ENCODE peak calls at places on chromosome 15, in four cellular contexts. Q, S, A and K are unnamed samples.

GRCh38 chr15:60444289-60444912 is 34.5 kb downstream of the ICE2 start:
- DNase-seq in A (peak; percentile 28), S (no peak), Q (no peak), K (no peak)

GRCh38 chr15:98221144-98221543 is 260.6 kb downstream of the ARRDC4 start:
- DNase-seq in Q (no peak), S (no peak), A (no peak), K (no peak)

GRCh38 chr15:89370120-89371077 is 35.8 kb upstream of the POLG start:
- DNase-seq in A (no peak), S (no peak), Q (no peak), K (no peak)

GRCh38 chr15:95988574-95988887 is 342.0 kb upstream of the NR2F2 start:
- DNase-seq in S (no peak), Q (no peak), A (peak; percentile 7), K (no peak)

GRCh38 chr15:67827561-67828378 is 2.5 kb downstream of the SKOR1 start:
- DNase-seq in Q (no peak), A (no peak), S (no peak), K (no peak)

GRCh38 chr15:38354321-38354929 is 99.5 kb upstream of the FAM98B start:
- DNase-seq in S (no peak), Q (peak; percentile 31), A (peak; percentile 60), K (peak; percentile 73)

GRCh38 chr15:75565062-75565970 is 13.8 kb downstream of the PTPN9 start:
- DNase-seq in A (no peak), S (no peak), Q (no peak), K (peak; percentile 32)

GRCh38 chr15:48360841-48361240 is 29.6 kb downstream of the DUT start:
- DNase-seq in A (no peak), Q (no peak), S (no peak), K (no peak)

GRCh38 chr15:48643776-48644497 is 1.6 kb downstream of the FBN1 start:
- DNase-seq in Q (no peak), S (no peak), A (no peak), K (no peak)

GRCh38 chr15:99454107-99454809 is 111.5 kb upstream of the MEF2A start:
- DNase-seq in S (no peak), A (no peak), Q (no peak), K (no peak)

GRCh38 chr15:66733976-66734375 is 31.9 kb downstream of the SMAD6 start:
- DNase-seq in A (no peak), Q (no peak), S (no peak), K (no peak)

GRCh38 chr15:37133619-37134018 is 33.3 kb upstream of the MEIS2 start:
- DNase-seq in Q (no peak), S (no peak), A (no peak), K (no peak)

GRCh38 chr15:73019733-73020132 is 32.5 kb upstream of the NEO1 start:
- DNase-seq in A (no peak), Q (no peak), S (no peak), K (no peak)

GRCh38 chr15:56835598-56836275 is 82.7 kb upstream of the TCF12 start:
- DNase-seq in A (no peak), S (no peak), Q (no peak), K (peak; percentile 21)

GRCh38 chr15:86660012-86660411 is 580.3 kb downstream of the AGBL1 start:
- DNase-seq in S (no peak), A (no peak), Q (no peak), K (no peak)

GRCh38 chr15:69973102-69973714 is 124.5 kb downstream of the TLE3 start:
- DNase-seq in A (peak; percentile 23), Q (no peak), S (no peak), K (peak; percentile 30)

GRCh38 chr15:67381416-67382045 is 126.9 kb downstream of the IQCH start:
- DNase-seq in S (no peak), A (no peak), Q (no peak), K (no peak)

GRCh38 chr15:52733078-52733477 is 53.9 kb upstream of the ATOSA start:
- DNase-seq in A (peak; percentile 63), Q (no peak), S (no peak), K (no peak)

GRCh38 chr15:58486564-58486963 is 54.8 kb downstream of the LIPC start:
- DNase-seq in A (no peak), Q (no peak), S (no peak), K (no peak)

GRCh38 chr15:53811530-53811929 is 52.1 kb upstream of the WDR72 start:
- DNase-seq in A (peak; percentile 42), Q (no peak), S (no peak), K (no peak)

GRCh38 chr15:31032959-31033358 is 41.5 kb upstream of the MTMR10 start:
- DNase-seq in Q (no peak), A (no peak), S (no peak), K (no peak)

GRCh38 chr15:100926971-100927756 is 8.0 kb downstream of the LRRK1 start:
- DNase-seq in Q (no peak), A (no peak), S (no peak), K (no peak)
- TF ChIP-seq CBX5 in Q (no peak), A (no peak), S (no peak), K (no peak)

GRCh38 chr15:64856429-64857145 is 14.9 kb downstream of the PLEKHO2 start:
- DNase-seq in S (no peak), Q (no peak), A (peak; percentile 78), K (no peak)
- H3K27ac ChIP-seq in S (peak overlapping the region; percentile 63), Q (no peak overlapping the region), A (peak overlapping the region; percentile 56), K (no peak overlapping the region)

DNA sequence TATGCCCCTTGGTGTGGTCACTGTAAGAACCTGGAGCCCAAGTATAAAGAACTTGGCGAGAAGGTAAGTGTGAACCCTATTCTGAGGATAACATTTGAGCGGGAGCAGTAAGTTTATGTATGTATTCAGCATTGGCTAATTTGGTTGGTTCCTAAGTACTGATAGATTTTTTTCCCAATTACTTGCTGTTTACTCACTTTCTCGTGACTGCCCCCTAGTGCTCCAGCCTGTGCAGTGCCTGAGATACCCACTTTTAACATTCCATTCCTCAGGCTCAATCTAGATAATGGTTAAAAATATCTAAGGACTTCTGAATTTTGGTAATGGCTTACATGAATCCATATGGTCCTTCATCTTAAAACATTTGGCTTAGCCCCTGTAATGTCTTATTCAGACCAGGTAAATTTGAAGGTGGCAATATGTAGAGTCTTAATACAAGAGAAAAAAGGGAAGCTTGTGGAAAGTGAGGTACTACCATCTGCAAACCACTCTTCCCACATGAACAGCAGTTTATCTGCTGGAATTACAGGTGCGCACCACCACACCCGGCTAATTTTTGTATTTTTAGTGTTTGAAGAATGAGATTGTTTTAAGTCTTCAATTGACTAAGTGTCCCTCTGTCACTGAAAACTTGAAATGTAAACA is 7.1 kb downstream of the ELL3 start:
- DNase-seq in Q (no peak), A (peak; percentile 50), S (peak; percentile 34), K (peak; percentile 64)
- TF ChIP-seq CBX5 in Q (no peak), A (no peak), S (no peak), K (no peak)

GRCh38 chr15:93072440-93073394 is 16.3 kb downstream of the RGMA start:
- DNase-seq in S (no peak), A (peak; percentile 6), Q (no peak), K (peak; percentile 79)

GRCh38 chr15:93070901-93071300 is 18.1 kb downstream of the RGMA start:
- DNase-seq in S (no peak), Q (no peak), A (no peak), K (no peak)

GRCh38 chr15:93073465-93073952 is 15.5 kb downstream of the RGMA start:
- DNase-seq in A (no peak), S (no peak), Q (no peak), K (no peak)

GRCh38 chr15:93071469-93071891 is 17.5 kb downstream of the RGMA start:
- DNase-seq in Q (no peak), S (no peak), A (no peak), K (no peak)

GRCh38 chr15:93072011-93072410 is 17.0 kb downstream of the RGMA start:
- DNase-seq in S (no peak), A (no peak), Q (no peak), K (no peak)
- H3K27ac ChIP-seq in S (peak overlapping the region; percentile 74), A (no peak overlapping the region), Q (no peak overlapping the region), K (no peak overlapping the region)

DNA sequence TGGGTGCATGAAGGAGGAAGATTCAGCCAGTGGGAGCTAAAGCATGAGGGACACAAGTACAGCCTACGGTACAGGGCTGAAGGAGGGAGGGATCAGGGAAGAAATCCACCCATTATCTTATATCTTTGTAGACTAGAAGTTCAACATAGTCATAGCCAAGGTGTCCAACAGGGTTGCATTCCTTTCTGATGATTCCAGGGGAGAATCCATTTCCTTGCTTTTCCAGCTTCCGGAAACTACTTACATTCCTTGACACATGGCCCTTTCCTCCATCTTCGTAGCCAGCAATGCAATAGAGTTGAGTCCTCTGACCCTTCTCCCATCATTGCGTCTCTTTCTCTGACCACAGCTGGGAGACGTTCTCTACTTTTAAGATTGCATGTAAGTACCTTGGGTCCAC is 471.0 kb upstream of the SEMA6D start:
- DNase-seq in A (no peak), S (no peak), Q (no peak), K (no peak)
- TF ChIP-seq CBX5 in A (no peak), S (no peak), Q (no peak), K (no peak)